ENCODE peak calls at places on chromosomes 5 and 9, in five cellular contexts. M is HepG2, G is heart left ventricle, W is spleen, L is A549. N is an unnamed sample.

GRCh38 chr5:5687113-5687512 is 264.6 kb downstream of the ICE1 start:
- DNase-seq in L (no peak), M (no peak), W (no peak), G (no peak), N (no peak)

GRCh38 chr9:79360387-79361347 is 211.1 kb upstream of the TLE4 start:
- DNase-seq in G (no peak), L (peak; percentile 6), M (no peak), W (no peak), N (no peak)

GRCh38 chr9:90340421-90340820 is 302.2 kb downstream of the DIRAS2 start:
- DNase-seq in G (no peak), L (no peak), W (no peak), M (no peak), N (no peak)

GRCh38 chr9:109064963-109065701 is 51.8 kb upstream of the CTNNAL1 start:
- DNase-seq in M (no peak), L (peak; percentile 55), G (no peak), W (no peak), N (no peak)

GRCh38 chr5:56712895-56713565 is 102.3 kb upstream of the MAP3K1 start:
- DNase-seq in L (no peak), G (no peak), M (no peak), W (no peak), N (no peak)

GRCh38 chr5:157109744-157110143 is 900 bp upstream of the HAVCR2 start:
- DNase-seq in M (no peak), W (no peak), G (no peak), L (no peak), N (no peak)

GRCh38 chr5:157594237-157594636 is 18.7 kb upstream of the ADAM19 start:
- DNase-seq in L (no peak), G (no peak), M (no peak), W (no peak), N (no peak)

GRCh38 chr9:135450956-135451355 is 28.6 kb upstream of the PPP1R26 start:
- DNase-seq in G (no peak), M (no peak), W (no peak), L (no peak), N (no peak)

GRCh38 chr9:136599074-136599531 is 53.3 kb upstream of the NOTCH1 start:
- DNase-seq in W (no peak), G (no peak), L (no peak), M (no peak), N (no peak)

GRCh38 chr5:111735829-111736228 is 21.2 kb downstream of the NREP start:
- DNase-seq in W (no peak), G (peak; percentile 46), M (no peak), L (peak; percentile 20), N (peak; percentile 88)

GRCh38 chr5:68529581-68529980 is 314.0 kb downstream of the PIK3R1 start:
- DNase-seq in M (no peak), L (no peak), W (no peak), G (no peak), N (no peak)

GRCh38 chr9:2833096-2833495 is 10.8 kb downstream of the PUM3 start:
- DNase-seq in G (no peak), W (no peak), L (no peak), M (no peak), N (no peak)

GRCh38 chr9:15735083-15735974 is 182.5 kb downstream of the CCDC171 start:
- DNase-seq in L (peak; percentile 50), M (no peak), G (no peak), W (no peak), N (no peak)

GRCh38 chr5:10681605-10682428 is 79.2 kb downstream of the DAP start:
- DNase-seq in G (no peak), L (no peak), W (no peak), M (no peak), N (no peak)

GRCh38 chr5:141517902-141518610 is 29.2 kb downstream of the PCDHGC5 start:
- DNase-seq in W (peak; percentile 21), G (no peak), M (no peak), L (no peak), N (no peak)

GRCh38 chr9:128056887-128057723 is 10.0 kb downstream of the NAIF1 start:
- DNase-seq in M (peak; percentile 74), G (no peak), W (no peak), L (no peak), N (peak; percentile 34)

GRCh38 chr5:136425914-136426313 is 60.6 kb upstream of the TRPC7 start:
- DNase-seq in L (no peak), W (no peak), G (no peak), M (no peak), N (no peak)

GRCh38 chr5:172875372-172876279 is 41.6 kb downstream of the ERGIC1 start:
- DNase-seq in G (no peak), M (no peak), W (peak; percentile 19), L (no peak), N (no peak)

GRCh38 chr9:91495450-91495849 is 71.8 kb upstream of the NFIL3 start:
- DNase-seq in G (no peak), L (no peak), W (no peak), M (no peak), N (no peak)

GRCh38 chr9:2966846-2967372 is 123.0 kb upstream of the PUM3 start:
- DNase-seq in W (no peak), M (no peak), L (no peak), G (no peak), N (no peak)

GRCh38 chr5:6158974-6159863 is 219.1 kb downstream of the MED10 start:
- DNase-seq in M (peak; percentile 12), G (no peak), W (no peak), L (peak; percentile 95), N (peak; percentile 88)

GRCh38 chr5:8644377-8644776 is 775.4 kb downstream of the MTRR start:
- DNase-seq in L (no peak), W (no peak), G (no peak), M (no peak), N (no peak)

GRCh38 chr9:6330958-6331634 is 2.9 kb downstream of the TPD52L3 start:
- DNase-seq in L (no peak), G (no peak), M (no peak), W (no peak), N (no peak)

GRCh38 chr9:134735441-134736175 is 94.0 kb downstream of the COL5A1 start:
- DNase-seq in M (no peak), L (no peak), G (peak; percentile 80), W (no peak), N (peak; percentile 62)

GRCh38 chr5:111755942-111756353 is 1.0 kb downstream of the NREP start:
- DNase-seq in G (no peak), W (no peak), L (no peak), M (no peak), N (no peak)

GRCh38 chr9:24218656-24219055 is 327.0 kb downstream of the IZUMO3 start:
- DNase-seq in G (no peak), M (no peak), L (no peak), W (no peak), N (no peak)

GRCh38 chr5:10338996-10339903 is 14.2 kb upstream of the MARCHF6 start:
- DNase-seq in G (no peak), W (no peak), L (no peak), M (no peak), N (no peak)

GRCh38 chr5:96857924-96858323 is 18.4 kb upstream of the ERAP2 start:
- DNase-seq in L (no peak), G (no peak), M (no peak), W (no peak), N (no peak)

GRCh38 chr5:108084105-108084504 is 297.8 kb downstream of the FBXL17 start:
- DNase-seq in G (no peak), L (no peak), W (no peak), M (no peak), N (peak; percentile 7)

GRCh38 chr9:98520221-98520920 is 188.4 kb downstream of the GABBR2 start:
- DNase-seq in L (no peak), W (no peak), M (no peak), G (no peak), N (no peak)

GRCh38 chr9:134150557-134151214 is 13.7 kb downstream of the RNU6ATAC start:
- DNase-seq in W (no peak), M (no peak), L (no peak), G (no peak), N (no peak)

GRCh38 chr9:69768101-69768500 is 8.3 kb upstream of the PTAR1 start:
- DNase-seq in L (no peak), G (no peak), M (no peak), W (no peak), N (no peak)

GRCh38 chr9:87524061-87524460 is 26.4 kb downstream of the DAPK1 start:
- DNase-seq in G (no peak), M (no peak), W (no peak), L (no peak), N (no peak)

GRCh38 chr9:37936965-37937364 is 33.0 kb upstream of the SLC25A51 start:
- DNase-seq in G (peak; percentile 50), M (no peak), W (no peak), L (no peak), N (peak; percentile 50)

GRCh38 chr5:122907238-122907637 is 61.8 kb downstream of the SNX24 start:
- DNase-seq in G (no peak), L (peak; percentile 40), M (no peak), W (no peak), N (no peak)

GRCh38 chr9:34635556-34635955 is 2.0 kb downstream of the SIGMAR1 start:
- DNase-seq in M (no peak), L (no peak), W (no peak), G (no peak), N (no peak)

GRCh38 chr9:34634551-34634945 is 3.0 kb downstream of the SIGMAR1 start:
- DNase-seq in W (no peak), M (no peak), G (no peak), L (no peak), N (no peak)

GRCh38 chr9:34638138-34638445 is 505 bp upstream of the SIGMAR1 start:
- DNase-seq in L (no peak), G (no peak), M (no peak), W (no peak), N (no peak)

GRCh38 chr9:34636791-34637355 is 714 bp downstream of the SIGMAR1 start:
- DNase-seq in L (no peak), G (no peak), W (no peak), M (no peak), N (peak; percentile 72)

GRCh38 chr9:34637356-34638137 is at the start of gene SIGMAR1:
- DNase-seq in G (peak; percentile 94), W (peak; percentile 98), L (peak; percentile 93), M (peak; percentile 74), N (peak; percentile 93)
- TF ChIP-seq POLR2A in G (no peak), W (no peak), L (peak; percentile 89), M (peak; percentile 72), N (peak; percentile 64)

DNA sequence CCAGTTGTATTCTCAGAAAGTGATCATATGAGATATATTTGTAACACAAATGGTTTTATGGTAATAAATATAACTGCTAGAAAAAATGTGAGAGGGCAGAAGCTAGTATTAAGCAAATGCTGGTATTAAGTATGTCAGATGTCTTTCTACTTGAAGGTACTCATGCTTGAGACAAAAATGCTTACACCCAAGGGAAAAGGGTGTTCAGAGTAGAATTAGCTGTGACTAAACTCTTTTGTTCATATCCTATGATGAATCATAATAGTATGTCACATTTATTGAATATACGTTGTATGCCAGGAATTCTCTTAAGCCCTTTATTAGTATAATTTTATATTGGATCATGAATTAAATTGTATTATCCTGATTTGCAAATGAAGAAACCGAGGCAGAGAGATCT is 2.2 kb downstream of the ADGRV1 start:
- DNase-seq in M (no peak), G (no peak), W (no peak), L (no peak), N (no peak)
- H3K27ac ChIP-seq in M (no peak overlapping the region), G (no peak overlapping the region), W (no peak overlapping the region), L (no peak overlapping the region), N (no peak overlapping the region)

GRCh38 chr5:435961-436640 is 6.9 kb upstream of the EXOC3 start:
- DNase-seq in W (peak; percentile 63), L (peak; percentile 43), G (no peak), M (peak; percentile 25), N (peak; percentile 35)
- TF ChIP-seq POLR2A in W (no peak), L (no peak), G (no peak), M (no peak), N (no peak)

GRCh38 chr5:162996052-162996451 is 441.3 kb upstream of the CCNG1 start:
- DNase-seq in M (no peak), G (no peak), L (no peak), W (no peak), N (no peak)
- H3K27ac ChIP-seq in M (no peak overlapping the region), G (no peak overlapping the region), L (no peak overlapping the region), W (no peak overlapping the region), N (no peak overlapping the region)

N was measured in adrenal gland.